ENCODE peak calls at places on chromosomes 12 and 14, in six cellular contexts. N is amniotic stem cell, Y is RPMI7951, W is kidney, A is Caco-2, H is NAMALWA. X is an unnamed sample.

GRCh38 chr12:107571492-107571891 is 114.1 kb upstream of the PWP1 start:
- DNase-seq in N (no peak), Y (no peak), W (no peak), A (no peak), H (no peak), X (no peak)

GRCh38 chr14:68607081-68607851 is 185.6 kb downstream of the ZFP36L1 start:
- DNase-seq in N (no peak), Y (no peak), W (no peak), A (no peak), H (no peak), X (peak)

GRCh38 chr12:48995061-48995879 is 3.9 kb downstream of the DDN start:
- DNase-seq in N (peak), Y (peak), W (peak), A (peak), H (peak), X (peak)

GRCh38 chr14:56487761-56488160 is 91.8 kb upstream of the TMEM260 start:
- DNase-seq in N (no peak), Y (peak), W (no peak), A (no peak), H (no peak), X (peak)

GRCh38 chr12:3200032-3200617 is 122.9 kb downstream of the TSPAN9 start:
- DNase-seq in N (peak), Y (peak), W (peak), A (peak), H (no peak), X (peak)

GRCh38 chr14:93965287-93965821 is 11.0 kb downstream of the ASB2 start:
- DNase-seq in N (peak), Y (peak), W (no peak), A (no peak), H (no peak), X (peak)

GRCh38 chr14:77565289-77566081 is 51.0 kb downstream of the SPTLC2 start:
- DNase-seq in N (no peak), Y (no peak), W (no peak), A (no peak), H (no peak), X (no peak)

GRCh38 chr12:71756054-71756675 is 1.5 kb downstream of the RAB21 start:
- DNase-seq in N (no peak), Y (no peak), W (no peak), A (no peak), H (peak), X (peak)

GRCh38 chr12:78208106-78208505 is 377.4 kb downstream of the NAV3 start:
- DNase-seq in N (no peak), Y (peak), W (no peak), A (no peak), H (no peak), X (peak)

GRCh38 chr14:101224356-101225115 is 321.0 kb upstream of the RTL1 start:
- DNase-seq in N (no peak), Y (no peak), W (no peak), A (no peak), H (no peak), X (no peak)

GRCh38 chr12:119704065-119704747 is 36.3 kb downstream of the PRKAB1 start:
- DNase-seq in N (no peak), Y (peak), W (no peak), A (no peak), H (no peak), X (peak)

X was measured in PC-3.